ENCODE peak calls at places on chromosome 3, in four cellular contexts. H is K562, P is GM12878, I is Panc1. A is an unnamed sample. For H3K36me3, the result is how much of the 10 kb centered on the place peaks cover.

GRCh38 chr3:184631339-184631965 is 69.9 kb downstream of the EPHB3 start:
- ATAC-seq in H (no peak), P (no peak), I (no peak), A (no peak)

GRCh38 chr3:30193625-30194044 is 412.8 kb upstream of the TGFBR2 start:
- ATAC-seq in H (no peak), P (no peak), I (no peak), A (no peak)

GRCh38 chr3:139893264-139893962 is 41.6 kb upstream of the CLSTN2 start:
- ATAC-seq in H (no peak), P (no peak), I (no peak), A (peak)

GRCh38 chr3:81581966-81582599 is 179.4 kb downstream of the GBE1 start:
- ATAC-seq in H (peak), P (peak), I (peak), A (no peak)

GRCh38 chr3:42225486-42226363 is 40.3 kb downstream of the CCK start:
- ATAC-seq in H (no peak), P (no peak), I (no peak), A (no peak)

GRCh38 chr3:45623434-45623833 is 28.9 kb downstream of the LIMD1 start:
- ATAC-seq in H (no peak), P (no peak), I (no peak), A (no peak)

GRCh38 chr3:49674491-49674983 is 386 bp downstream of the APEH start:
- ATAC-seq in H (peak), P (peak), I (peak), A (peak)

GRCh38 chr3:78764634-78765033 is 1003.2 kb downstream of the ROBO1 start:
- ATAC-seq in H (no peak), P (no peak), I (no peak), A (no peak)

GRCh38 chr3:139416275-139416674 is 26.8 kb upstream of the COPB2 start:
- ATAC-seq in H (no peak), P (no peak), I (no peak), A (no peak)

GRCh38 chr3:139664958-139665357 is 12.8 kb downstream of the NMNAT3 start:
- ATAC-seq in H (no peak), P (no peak), I (no peak), A (no peak)

GRCh38 chr3:186417791-186418190 is 55.8 kb upstream of the DGKG start:
- ATAC-seq in H (no peak), P (no peak), I (no peak), A (no peak)

GRCh38 chr3:111106993-111107392 is 35.4 kb downstream of the NECTIN3 start:
- ATAC-seq in H (no peak), P (no peak), I (no peak), A (no peak)

DNA sequence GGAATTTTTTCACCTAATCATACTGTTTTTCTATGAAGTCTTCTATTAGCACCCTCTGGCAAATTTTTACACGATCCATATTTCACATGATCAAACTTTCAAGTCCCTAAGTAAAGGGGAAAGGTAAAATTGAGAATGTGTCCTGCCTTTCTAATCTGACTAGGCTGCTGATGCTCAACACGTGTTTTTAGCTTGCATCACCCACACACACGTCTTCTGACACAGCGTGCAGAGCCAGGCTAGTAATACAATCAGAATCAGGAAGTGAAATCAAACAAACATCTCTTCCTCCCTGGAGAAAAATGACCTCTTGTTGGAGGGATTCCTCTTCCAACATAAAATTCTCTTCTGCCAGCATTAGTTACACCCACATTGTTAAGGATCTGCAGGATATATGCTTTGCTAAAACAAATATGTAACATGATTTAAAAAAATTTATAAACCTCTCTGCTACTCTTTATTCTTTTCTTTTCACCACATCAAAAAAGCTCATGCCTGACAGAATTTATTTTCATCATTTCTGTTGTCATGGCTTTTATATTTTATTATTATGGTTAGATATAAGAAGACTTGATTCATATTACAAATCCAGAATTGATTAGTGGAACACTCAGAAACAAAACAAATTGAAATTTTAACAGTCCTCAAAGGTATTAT is 122.4 kb downstream of the RAP2B start:
- ATAC-seq in H (peak), P (peak), I (peak), A (peak)
- H3K27ac ChIP-seq in H (peak), P (no peak), I (peak), A (peak)

DNA sequence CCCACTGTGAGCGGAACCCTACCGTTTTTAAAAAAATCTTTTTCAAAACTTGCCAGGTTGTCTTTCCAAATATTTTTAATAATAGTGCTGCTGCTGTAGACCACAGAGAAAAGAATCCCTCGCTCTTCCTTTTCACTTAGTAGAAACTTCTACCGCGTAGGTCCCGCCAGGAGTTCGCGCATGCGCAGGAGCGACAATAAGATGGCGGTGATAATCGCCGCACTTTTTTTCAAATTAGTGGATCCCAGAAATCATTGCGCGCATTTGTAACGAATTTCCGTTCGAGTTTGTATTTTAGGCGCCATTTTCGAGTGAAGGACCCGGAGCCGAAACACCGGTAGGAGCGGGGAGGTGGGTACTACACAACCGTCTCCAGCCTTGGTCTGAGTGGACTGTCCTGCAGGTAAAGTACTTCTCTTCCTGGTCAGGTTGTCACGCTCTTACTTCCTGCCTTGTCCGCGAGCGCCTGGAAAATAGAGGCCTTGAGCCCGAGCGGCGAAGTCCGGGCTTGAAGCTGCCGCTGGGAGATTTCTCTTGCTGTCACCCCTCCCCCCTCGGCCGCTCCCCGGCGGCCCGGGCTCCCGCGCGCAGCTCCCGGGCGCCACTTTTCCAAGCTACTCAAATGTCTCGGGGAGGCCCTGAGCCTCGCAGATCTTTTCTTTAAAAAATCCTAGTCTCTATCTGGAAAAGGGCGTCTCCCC is at the start of gene SMC4:
- ATAC-seq in H (peak), P (peak), I (peak), A (peak)
- TF ChIP-seq POLR2AphosphoS5 in H (peak), P (peak), I (peak), A (peak)

DNA sequence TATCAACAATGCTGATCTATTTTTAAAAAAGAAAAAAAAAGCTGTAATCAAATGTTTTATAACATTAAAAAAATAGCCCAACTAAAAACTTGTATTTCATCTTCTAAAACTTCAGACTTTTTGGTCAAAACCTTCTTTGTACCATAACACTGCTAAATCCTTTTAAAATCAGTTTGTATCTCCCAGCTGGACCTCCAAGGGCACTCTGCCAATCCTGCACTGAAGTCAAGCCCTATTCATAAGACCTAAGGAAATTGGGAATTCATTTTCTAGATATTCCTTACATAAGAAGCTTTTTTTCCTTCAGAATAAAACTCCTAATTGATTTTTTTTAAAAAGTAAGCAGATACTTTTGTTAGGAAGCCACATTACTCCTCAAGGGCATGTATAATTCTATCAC is 38.2 kb upstream of the HCLS1 start:
- ATAC-seq in H (no peak), P (no peak), I (no peak), A (no peak)
- H3K36me3 ChIP-seq in H (under half), P (under half), I (under half), A (half or more)

GRCh38 chr3:40913641-40914040 is 285.7 kb upstream of the CTNNB1 start:
- ATAC-seq in H (no peak), P (peak), I (no peak), A (no peak)

GRCh38 chr3:40911264-40911663 is 288.0 kb upstream of the CTNNB1 start:
- ATAC-seq in H (no peak), P (no peak), I (no peak), A (no peak)

GRCh38 chr3:40911928-40912327 is 287.4 kb upstream of the CTNNB1 start:
- ATAC-seq in H (no peak), P (peak), I (no peak), A (no peak)

GRCh38 chr3:40913192-40913591 is 286.1 kb upstream of the CTNNB1 start:
- ATAC-seq in H (no peak), P (no peak), I (no peak), A (no peak)

DNA sequence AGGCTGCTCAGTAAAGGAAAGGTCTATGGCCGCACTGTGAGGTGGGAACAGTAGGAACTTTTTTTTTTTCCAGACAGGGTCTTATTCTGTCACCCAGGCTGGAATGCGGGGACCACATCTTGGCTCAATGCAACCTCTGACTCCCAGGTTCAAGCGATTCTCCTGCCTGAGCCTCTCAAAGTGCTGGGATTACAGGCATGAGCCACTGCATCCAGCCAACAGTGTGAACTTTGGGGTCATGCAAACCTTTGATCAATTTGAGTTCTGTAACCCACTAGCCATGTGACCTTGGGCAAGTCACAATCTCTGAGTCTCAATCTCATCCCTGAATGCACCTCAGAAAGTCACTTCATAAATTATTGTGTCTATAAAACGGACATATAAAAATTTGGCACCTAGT is 286.8 kb upstream of the CTNNB1 start:
- ATAC-seq in H (no peak), P (no peak), I (no peak), A (no peak)
- H3K27ac ChIP-seq in H (no peak), P (no peak), I (no peak), A (no peak)

GRCh38 chr3:43389388-43390254 is 103.3 kb downstream of the SNRK start:
- ATAC-seq in H (peak), P (peak), I (peak), A (peak)
- TF ChIP-seq POLR2AphosphoS5 in H (no peak), P (no peak), I (no peak), A (peak)

DNA sequence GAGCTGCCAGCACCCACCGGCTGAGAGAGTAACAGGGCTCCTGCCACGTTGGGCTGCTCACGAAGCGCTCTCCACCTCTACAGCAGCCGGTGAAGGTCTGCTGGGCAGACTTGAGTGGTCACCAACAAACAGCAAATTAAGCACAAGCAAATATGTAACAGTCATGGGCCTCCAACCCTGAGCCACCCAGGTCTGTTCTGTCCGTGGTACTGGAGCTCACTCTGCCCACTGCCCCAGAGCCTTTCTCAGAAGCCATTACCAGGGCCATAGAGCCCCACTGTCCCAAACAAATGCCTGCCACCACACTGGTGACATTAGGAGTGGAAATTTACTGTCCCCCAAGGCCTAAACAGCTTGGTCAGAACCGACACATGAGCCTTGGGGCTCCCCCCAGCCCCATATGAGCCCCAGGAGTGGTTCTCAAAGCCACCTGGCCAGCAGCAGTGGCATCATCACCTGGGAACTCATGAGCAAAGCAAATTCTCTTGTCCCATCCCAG is 56.6 kb downstream of the LRIG1 start:
- ATAC-seq in H (no peak), P (no peak), I (no peak), A (no peak)
- H3K36me3 ChIP-seq in H (under half), P (under half), I (under half), A (under half)